ENCODE peak calls at places on chromosomes 6 and 20, in seven cellular contexts. P is HepG2, C is GM12892, Q is breast epithelium, W is HCT116, F is HL-60, L is transverse colon. N is an unnamed sample.

GRCh38 chr6:41914869-41915268 is 6.1 kb downstream of the MED20 start:
- DNase-seq in P (no peak), C (no peak), Q (no peak), W (no peak), F (no peak), L (no peak), N (no peak)

GRCh38 chr20:49480236-49480635 is 2.2 kb downstream of the KCNB1 start:
- DNase-seq in P (no peak), C (no peak), Q (no peak), W (no peak), F (no peak), L (no peak), N (no peak)

GRCh38 chr6:2855061-2855519 is 13.4 kb upstream of the SERPINB1 start:
- DNase-seq in P (no peak), C (no peak), Q (no peak), W (no peak), F (no peak), L (no peak), N (no peak)

GRCh38 chr6:155708100-155708499 is 252.5 kb upstream of the NOX3 start:
- DNase-seq in P (no peak), C (peak; percentile 1), Q (no peak), W (no peak), F (no peak), L (no peak), N (no peak)

GRCh38 chr6:56865081-56865875 is 89.6 kb upstream of the BEND6 start:
- DNase-seq in P (no peak), C (no peak), Q (no peak), W (no peak), F (no peak), L (no peak), N (no peak)

GRCh38 chr20:433300-433975 is 25.3 kb downstream of the RBCK1 start:
- DNase-seq in P (no peak), C (peak; percentile 73), Q (no peak), W (no peak), F (no peak), L (no peak), N (no peak)

GRCh38 chr6:12324096-12324495 is 33.9 kb downstream of the EDN1 start:
- DNase-seq in P (peak; percentile 99), C (no peak), Q (no peak), W (peak; percentile 99), F (no peak), L (peak; percentile 65), N (no peak)

GRCh38 chr6:43491750-43492661 is 14.6 kb downstream of the TJAP1 start:
- DNase-seq in P (no peak), C (no peak), Q (peak; percentile 74), W (no peak), F (no peak), L (peak; percentile 71), N (peak; percentile 88)

GRCh38 chr6:31007694-31008093 is 2.6 kb upstream of the MUC22 start:
- DNase-seq in P (no peak), C (no peak), Q (no peak), W (no peak), F (no peak), L (no peak), N (no peak)

GRCh38 chr20:42125426-42125825 is 507.2 kb upstream of the CHD6 start:
- DNase-seq in P (no peak), C (no peak), Q (no peak), W (no peak), F (no peak), L (no peak), N (no peak)

GRCh38 chr20:45470262-45470931 is 844 bp downstream of the WFDC2 start:
- DNase-seq in P (no peak), C (no peak), Q (peak; percentile 74), W (no peak), F (no peak), L (peak; percentile 68), N (peak; percentile 87)

GRCh38 chr20:49268600-49269365 is 9.1 kb downstream of the ZNFX1 start:
- DNase-seq in P (no peak), C (no peak), Q (no peak), W (no peak), F (no peak), L (no peak), N (no peak)

GRCh38 chr20:46004813-46005505 is 3.7 kb upstream of the MMP9 start:
- DNase-seq in P (no peak), C (no peak), Q (no peak), W (no peak), F (peak; percentile 86), L (peak; percentile 50), N (peak; percentile 77)

GRCh38 chr6:6497976-6498375 is 90.5 kb upstream of the LY86 start:
- DNase-seq in P (no peak), C (no peak), Q (no peak), W (no peak), F (no peak), L (no peak), N (no peak)

GRCh38 chr6:118789419-118789818 is 104.5 kb upstream of the ASF1A start:
- DNase-seq in P (no peak), C (no peak), Q (no peak), W (no peak), F (no peak), L (no peak), N (no peak)

GRCh38 chr6:108546079-108547049 is 14.4 kb upstream of the FOXO3 start:
- DNase-seq in P (no peak), C (no peak), Q (no peak), W (no peak), F (no peak), L (no peak), N (no peak)

GRCh38 chr20:41643504-41643938 is 25.3 kb upstream of the CHD6 start:
- DNase-seq in P (peak; percentile 93), C (no peak), Q (no peak), W (peak; percentile 6), F (no peak), L (peak; percentile 64), N (no peak)

GRCh38 chr6:42989923-42990322 is 5.6 kb downstream of the PPP2R5D start:
- DNase-seq in P (no peak), C (no peak), Q (no peak), W (no peak), F (no peak), L (peak; percentile 74), N (no peak)

GRCh38 chr20:750801-751200 is 17.5 kb downstream of the SLC52A3 start:
- DNase-seq in P (no peak), C (no peak), Q (no peak), W (no peak), F (no peak), L (no peak), N (no peak)

GRCh38 chr6:38688579-38689087 is 14.3 kb downstream of the GLO1 start:
- DNase-seq in P (peak; percentile 24), C (no peak), Q (no peak), W (no peak), F (no peak), L (peak; percentile 27), N (no peak)

GRCh38 chr20:21613512-21613911 is 92.0 kb upstream of the PAX1 start:
- DNase-seq in P (peak; percentile 46), C (no peak), Q (no peak), W (no peak), F (no peak), L (peak; percentile 37), N (no peak)
- TF ChIP-seq POLR2AphosphoS5 in P (no peak), C (no peak), Q (no peak), W (no peak), F (no peak), L (no peak), N (no peak)

DNA sequence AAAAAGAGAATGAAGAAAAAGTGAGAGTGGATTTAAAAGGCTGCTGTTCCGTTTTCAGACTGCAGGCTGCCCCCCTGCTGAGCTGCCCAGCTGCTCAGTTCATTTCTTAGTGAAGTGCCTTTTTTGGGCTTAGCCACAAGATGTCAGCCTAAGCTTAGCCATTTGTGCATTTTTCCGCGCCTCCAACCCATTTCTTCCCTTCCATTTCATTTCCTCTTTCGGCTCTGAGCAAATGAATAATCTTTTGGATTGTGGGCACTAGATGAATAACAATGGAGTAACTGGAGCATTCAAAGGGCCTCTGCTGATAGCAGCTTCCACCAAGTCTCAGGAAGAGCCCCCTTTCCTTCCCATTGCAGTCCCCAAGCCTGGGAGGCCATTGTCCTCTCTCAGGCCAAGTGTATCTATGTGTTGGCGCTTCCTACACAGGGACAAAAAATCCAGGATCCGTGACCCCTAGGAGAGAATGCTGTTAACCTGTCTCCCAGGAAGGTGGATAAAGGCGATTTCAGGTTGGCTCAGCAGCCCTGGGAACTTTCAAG is 83.5 kb upstream of the SPTLC3 start:
- DNase-seq in P (peak; percentile 89), C (peak; percentile 23), Q (no peak), W (peak; percentile 19), F (peak; percentile 24), L (peak; percentile 44), N (no peak)
- TF ChIP-seq POLR2AphosphoS5 in P (no peak), C (no peak), Q (no peak), W (no peak), F (no peak), L (no peak), N (no peak)

GRCh38 chr20:53594068-53595017 is 704 bp upstream of the ZNF217 start:
- DNase-seq in P (peak; percentile 89), C (peak; percentile 48), Q (peak; percentile 97), W (peak; percentile 73), F (peak; percentile 81), L (peak; percentile 99), N (peak; percentile 98)
- TF ChIP-seq POLR2AphosphoS5 in P (peak; percentile 89), C (no peak), Q (peak; percentile 39), W (peak; percentile 54), F (no peak), L (peak; percentile 84), N (peak; percentile 83)

GRCh38 chr6:137810554-137811120 is 56.4 kb upstream of the TNFAIP3 start:
- DNase-seq in P (peak; percentile 78), C (no peak), Q (no peak), W (no peak), F (no peak), L (no peak), N (no peak)

GRCh38 chr6:137811912-137812553 is 55.0 kb upstream of the TNFAIP3 start:
- DNase-seq in P (no peak), C (no peak), Q (no peak), W (no peak), F (no peak), L (no peak), N (no peak)

GRCh38 chr6:137808836-137809315 is 58.2 kb upstream of the TNFAIP3 start:
- DNase-seq in P (peak; percentile 68), C (no peak), Q (no peak), W (no peak), F (no peak), L (no peak), N (no peak)

GRCh38 chr6:137813308-137813707 is 53.8 kb upstream of the TNFAIP3 start:
- DNase-seq in P (no peak), C (no peak), Q (no peak), W (no peak), F (no peak), L (no peak), N (no peak)

DNA sequence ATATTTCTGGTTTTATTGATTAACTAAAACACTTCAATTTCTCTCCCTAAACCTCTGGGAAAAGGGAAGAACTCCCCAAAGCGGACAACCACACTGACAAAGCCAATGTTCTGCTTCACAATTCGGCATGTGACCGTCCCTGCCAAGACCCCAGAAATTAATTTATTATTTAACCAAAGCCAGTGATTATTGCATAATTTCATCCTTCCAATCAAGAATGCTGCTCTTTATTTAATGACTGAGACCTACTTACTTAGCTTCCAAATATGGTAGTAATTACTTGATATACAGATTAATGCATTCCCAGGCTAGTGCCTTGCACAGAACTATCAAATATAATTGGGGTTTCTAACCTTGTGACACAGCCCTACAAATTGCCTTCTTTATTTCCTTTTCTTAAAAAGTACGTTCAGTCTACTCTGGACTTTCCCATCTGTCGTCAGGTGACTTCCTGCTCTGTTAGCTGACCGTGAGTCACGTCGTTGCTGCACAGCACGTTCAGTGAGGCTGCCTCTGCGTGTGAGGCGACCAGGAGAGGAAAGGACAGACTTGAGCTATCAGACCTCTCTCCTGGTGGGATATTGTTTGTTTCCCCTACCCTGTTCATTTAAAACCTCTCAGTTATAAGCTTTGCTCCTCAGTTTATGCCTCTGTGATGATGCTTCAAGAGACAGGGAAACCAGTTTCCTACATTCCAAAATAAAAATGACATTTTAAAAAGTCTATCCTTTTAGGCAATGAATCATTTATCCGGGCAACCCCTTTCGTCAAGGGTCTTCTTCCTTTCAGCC is 55.7 kb upstream of the TNFAIP3 start:
- DNase-seq in P (peak; percentile 90), C (peak; percentile 54), Q (no peak), W (peak; percentile 55), F (peak; percentile 81), L (peak; percentile 82), N (peak; percentile 88)
- TF ChIP-seq POLR2AphosphoS5 in P (peak; percentile 59), C (peak; percentile 91), Q (no peak), W (peak; percentile 68), F (peak; percentile 72), L (peak; percentile 65), N (no peak)

N was measured in sigmoid colon.